ENCODE peak calls at places on chromosomes 4 and X, in four cellular contexts. I, S, K and O are unnamed samples.
A peak's percentile ranks its signal among the peaks of the same experiment; 100 is the strongest.

GRCh38 chr4:128718793-128719192 is 90.7 kb upstream of the JADE1 start:
- DNase-seq in I (no peak), S (peak; percentile 21), K (peak; percentile 28), O (peak; percentile 62)

GRCh38 chrX:134171661-134172587 is 65.1 kb upstream of the CCDC160 start:
- DNase-seq in I (no peak), S (peak; percentile 7), K (no peak), O (no peak)

GRCh38 chrX:10077425-10078188 is 79.2 kb upstream of the CLCN4 start:
- DNase-seq in I (no peak), S (no peak), K (peak; percentile 54), O (no peak)

GRCh38 chr4:39353478-39354177 is 12.5 kb downstream of the RFC1 start:
- DNase-seq in I (no peak), S (peak; percentile 92), K (peak; percentile 58), O (no peak)

GRCh38 chr4:129342820-129343219 is 246.9 kb downstream of the C4orf33 start:
- DNase-seq in I (no peak), S (peak; percentile 92), K (peak; percentile 86), O (peak; percentile 46)

GRCh38 chr4:185115827-185116232 is 27.2 kb upstream of the SLC25A4 start:
- DNase-seq in I (peak; percentile 86), S (peak; percentile 99), K (peak; percentile 81), O (peak; percentile 88)

GRCh38 chr4:35342833-35343232 is 901.5 kb downstream of the ARAP2 start:
- DNase-seq in I (no peak), S (no peak), K (no peak), O (no peak)

GRCh38 chrX:23616361-23616760 is 50.9 kb upstream of the PRDX4 start:
- DNase-seq in I (no peak), S (peak; percentile 45), K (peak; percentile 34), O (no peak)

GRCh38 chr4:4339504-4340085 is 47.3 kb upstream of the NSG1 start:
- DNase-seq in I (no peak), S (peak; percentile 74), K (no peak), O (peak; percentile 56)

GRCh38 chr4:177118596-177118995 is 191.1 kb upstream of the NEIL3 start:
- DNase-seq in I (no peak), S (peak; percentile 98), K (peak; percentile 96), O (peak; percentile 62)

GRCh38 chrX:1244164-1245076 is 24.2 kb upstream of the CSF2RA start:
- DNase-seq in I (no peak), S (no peak), K (no peak), O (no peak)

GRCh38 chrX:153411255-153411987 is at the start of gene ZFP92:
- DNase-seq in I (no peak), S (no peak), K (no peak), O (no peak)

GRCh38 chrX:10450229-10450958 is 170.0 kb downstream of the MID1 start:
- DNase-seq in I (no peak), S (peak; percentile 81), K (peak; percentile 76), O (peak; percentile 70)

GRCh38 chr4:108834167-108834566 is 71.3 kb upstream of the ETNPPL start:
- DNase-seq in I (no peak), S (peak; percentile 37), K (peak; percentile 92), O (no peak)
- H3K4me3 ChIP-seq in I (no peak overlapping the region), S (no peak overlapping the region), K (no peak overlapping the region), O (no peak overlapping the region)

DNA sequence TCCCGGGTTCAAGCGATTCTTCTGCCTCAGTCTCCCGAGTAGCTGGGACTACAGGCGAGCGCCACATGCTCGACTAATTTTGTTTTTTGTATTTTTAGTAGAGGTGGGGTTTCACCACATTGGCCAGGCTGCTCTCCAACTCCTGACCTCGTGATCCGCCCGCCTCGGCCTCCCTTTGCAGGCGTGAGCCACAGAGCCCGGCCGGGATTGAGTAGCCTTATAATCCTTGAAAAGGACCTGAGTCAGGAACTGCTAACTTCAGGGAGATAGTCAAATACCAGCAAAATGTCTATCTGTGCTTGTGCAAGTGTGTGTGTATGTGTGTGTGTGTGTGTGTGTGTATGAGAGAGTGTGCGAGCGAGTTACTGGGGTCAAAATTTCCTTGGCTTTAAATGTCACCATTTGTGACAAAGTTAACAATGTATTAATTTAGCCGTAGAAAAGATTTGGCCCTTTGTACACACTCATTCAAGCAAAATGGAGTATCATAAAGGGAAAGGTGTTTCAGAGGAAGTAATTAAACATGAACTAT is 1.8 kb upstream of the KDM6A start:
- DNase-seq in I (no peak), S (no peak), K (peak; percentile 46), O (no peak)
- H3K4me3 ChIP-seq in I (peak overlapping the region; percentile 81), S (peak overlapping the region; percentile 78), K (peak overlapping the region; percentile 45), O (peak overlapping the region; percentile 79)

GRCh38 chr4:159979953-159980352 is 877.1 kb downstream of the RAPGEF2 start:
- DNase-seq in I (no peak), S (no peak), K (no peak), O (no peak)
- H3K4me3 ChIP-seq in I (no peak overlapping the region), S (no peak overlapping the region), K (no peak overlapping the region), O (no peak overlapping the region)

DNA sequence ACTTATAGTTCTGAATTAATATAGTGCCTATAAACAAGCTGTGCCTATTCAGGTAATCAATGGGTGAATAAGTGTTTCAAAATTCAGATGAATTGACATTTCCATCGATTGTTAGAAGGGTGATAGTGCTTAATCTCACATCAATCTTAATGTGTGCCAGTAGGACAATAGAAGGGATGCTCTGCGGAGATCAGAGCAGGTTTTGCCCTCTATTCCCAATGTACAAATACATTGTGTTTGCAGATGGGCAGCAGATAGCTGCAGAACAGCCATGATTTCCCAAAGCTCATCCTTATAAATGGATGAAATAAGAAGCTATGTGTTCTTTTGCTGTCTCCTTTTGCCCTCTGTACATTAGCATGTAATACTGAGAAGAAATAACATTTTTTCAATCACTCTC is 7.2 kb downstream of the MAB21L2 start:
- DNase-seq in I (no peak), S (no peak), K (no peak), O (no peak)
- H3K4me3 ChIP-seq in I (no peak overlapping the region), S (no peak overlapping the region), K (no peak overlapping the region), O (no peak overlapping the region)

DNA sequence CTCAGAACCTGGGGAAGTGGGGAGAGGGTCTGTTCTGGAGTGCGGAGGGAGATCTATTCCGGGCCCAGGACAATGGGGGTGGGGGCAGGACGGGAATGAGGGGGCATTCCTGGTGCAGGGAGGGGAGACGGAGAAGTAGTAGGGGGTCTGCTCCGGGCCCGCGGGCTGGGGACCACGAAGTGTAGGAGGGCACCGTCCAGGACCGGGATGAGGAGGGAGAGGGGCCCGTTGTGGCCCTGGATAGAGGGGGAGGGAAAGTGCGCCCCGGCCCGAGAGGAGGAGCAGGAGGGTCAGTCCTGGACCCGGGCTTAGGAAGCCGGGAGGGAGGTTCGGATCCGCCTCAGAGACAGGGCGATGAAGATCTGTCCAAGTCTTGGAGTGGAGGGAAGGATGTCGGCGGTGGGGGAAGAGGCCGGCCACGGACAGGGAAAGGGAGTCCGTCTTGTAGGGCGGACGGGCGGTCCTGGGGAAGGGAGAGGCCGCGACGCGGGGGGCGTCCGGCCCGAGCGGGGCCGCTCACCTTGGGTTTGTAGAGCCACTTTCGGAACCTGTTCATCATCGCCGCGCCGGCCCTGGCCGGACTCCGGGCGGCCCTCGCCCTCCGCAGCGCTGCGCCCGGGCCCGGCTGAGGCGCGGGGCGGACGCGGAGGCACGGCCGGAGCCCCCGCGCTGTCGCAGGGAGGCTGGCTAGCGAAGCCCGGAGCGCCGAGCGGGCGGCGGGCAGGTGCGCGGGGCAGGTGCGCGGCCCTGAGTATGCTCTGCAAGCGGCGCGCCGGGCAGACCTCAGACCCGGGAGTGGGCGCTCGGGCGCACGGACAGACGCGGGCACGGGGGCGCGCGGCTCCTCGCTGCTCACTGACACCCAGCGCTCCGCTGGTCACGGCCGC is at the start of gene ZFYVE28:
- DNase-seq in I (peak; percentile 71), S (peak; percentile 36), K (no peak), O (no peak)
- H3K4me3 ChIP-seq in I (peak within 1 kb of the TSS; percentile 56), S (peak within 1 kb of the TSS; percentile 61), K (peak within 1 kb of the TSS; percentile 35), O (peak within 1 kb of the TSS; percentile 51)